ENCODE peak calls at places on chromosomes 7 and 10, in eight cellular contexts. One of them, this sample, is unnamed.

GRCh38 chr10:23310443-23310842 is 34.2 kb downstream of the C10orf67 start:
- DNase-seq in esophagus squamous epithelium: no peak
- DNase-seq in lower leg skin: no peak
- DNase-seq in IMR-90: no peak
- DNase-seq in GM12891: no peak
- DNase-seq in HepG2: no peak
- DNase-seq in ovary: no peak
- DNase-seq in right lobe of liver: no peak
- DNase-seq in this sample: no peak

GRCh38 chr7:135964254-135964653 is 12.9 kb downstream of the MTPN start:
- DNase-seq in lower leg skin: no peak
- DNase-seq in esophagus squamous epithelium: no peak
- DNase-seq in ovary: no peak
- DNase-seq in HepG2: no peak
- DNase-seq in IMR-90: peak
- DNase-seq in right lobe of liver: no peak
- DNase-seq in GM12891: no peak
- DNase-seq in this sample: no peak

GRCh38 chr10:19819419-19820033 is 3.3 kb downstream of the PLXDC2 start:
- DNase-seq in esophagus squamous epithelium: no peak
- DNase-seq in right lobe of liver: no peak
- DNase-seq in IMR-90: peak
- DNase-seq in lower leg skin: peak
- DNase-seq in GM12891: no peak
- DNase-seq in HepG2: peak
- DNase-seq in ovary: no peak
- DNase-seq in this sample: no peak

GRCh38 chr10:47311193-47311899 is 10.9 kb upstream of the GDF2 start:
- DNase-seq in lower leg skin: no peak
- DNase-seq in GM12891: no peak
- DNase-seq in HepG2: no peak
- DNase-seq in ovary: no peak
- DNase-seq in esophagus squamous epithelium: no peak
- DNase-seq in IMR-90: no peak
- DNase-seq in right lobe of liver: no peak
- DNase-seq in this sample: no peak

GRCh38 chr10:71268247-71268691 is 50.8 kb upstream of the SLC29A3 start:
- DNase-seq in right lobe of liver: no peak
- DNase-seq in HepG2: peak
- DNase-seq in ovary: no peak
- DNase-seq in esophagus squamous epithelium: no peak
- DNase-seq in IMR-90: peak
- DNase-seq in GM12891: no peak
- DNase-seq in lower leg skin: no peak
- DNase-seq in this sample: no peak

GRCh38 chr7:100914879-100915442 is 19.3 kb upstream of the ACHE start:
- DNase-seq in IMR-90: no peak
- DNase-seq in right lobe of liver: no peak
- DNase-seq in HepG2: no peak
- DNase-seq in lower leg skin: no peak
- DNase-seq in ovary: no peak
- DNase-seq in GM12891: no peak
- DNase-seq in esophagus squamous epithelium: no peak
- DNase-seq in this sample: no peak

GRCh38 chr10:107496594-107496993 is 332.1 kb upstream of the SORCS1 start:
- DNase-seq in HepG2: no peak
- DNase-seq in esophagus squamous epithelium: no peak
- DNase-seq in right lobe of liver: no peak
- DNase-seq in GM12891: no peak
- DNase-seq in lower leg skin: no peak
- DNase-seq in IMR-90: no peak
- DNase-seq in ovary: no peak
- DNase-seq in this sample: no peak

GRCh38 chr7:17965600-17965999 is 25.3 kb upstream of the SNX13 start:
- DNase-seq in HepG2: no peak
- DNase-seq in right lobe of liver: no peak
- DNase-seq in ovary: no peak
- DNase-seq in IMR-90: peak
- DNase-seq in GM12891: no peak
- DNase-seq in esophagus squamous epithelium: no peak
- DNase-seq in lower leg skin: no peak
- DNase-seq in this sample: no peak

GRCh38 chr7:103317009-103317408 is 19.8 kb downstream of the PMPCB start:
- DNase-seq in HepG2: no peak
- DNase-seq in esophagus squamous epithelium: no peak
- DNase-seq in lower leg skin: no peak
- DNase-seq in GM12891: no peak
- DNase-seq in right lobe of liver: no peak
- DNase-seq in IMR-90: no peak
- DNase-seq in ovary: no peak
- DNase-seq in this sample: no peak

GRCh38 chr7:75842836-75843446 is 29.3 kb upstream of the CCL24 start:
- DNase-seq in HepG2: peak
- DNase-seq in ovary: peak
- DNase-seq in right lobe of liver: no peak
- DNase-seq in lower leg skin: peak
- DNase-seq in GM12891: peak
- DNase-seq in IMR-90: peak
- DNase-seq in esophagus squamous epithelium: no peak
- DNase-seq in this sample: peak

GRCh38 chr10:12018438-12019342 is 23.9 kb downstream of the UPF2 start:
- DNase-seq in ovary: no peak
- DNase-seq in esophagus squamous epithelium: no peak
- DNase-seq in right lobe of liver: no peak
- DNase-seq in HepG2: no peak
- DNase-seq in lower leg skin: no peak
- DNase-seq in IMR-90: peak
- DNase-seq in GM12891: no peak
- DNase-seq in this sample: no peak

GRCh38 chr7:135562720-135563119 is 5.0 kb downstream of the NUP205 start:
- DNase-seq in ovary: no peak
- DNase-seq in IMR-90: no peak
- DNase-seq in right lobe of liver: no peak
- DNase-seq in esophagus squamous epithelium: no peak
- DNase-seq in lower leg skin: no peak
- DNase-seq in HepG2: no peak
- DNase-seq in GM12891: no peak
- DNase-seq in this sample: no peak

GRCh38 chr10:73873843-73874215 is 526 bp downstream of the CAMK2G start:
- DNase-seq in right lobe of liver: no peak
- DNase-seq in esophagus squamous epithelium: no peak
- DNase-seq in GM12891: no peak
- DNase-seq in HepG2: no peak
- DNase-seq in IMR-90: no peak
- DNase-seq in ovary: no peak
- DNase-seq in lower leg skin: no peak
- DNase-seq in this sample: peak

GRCh38 chr10:119616879-119617580 is 20.3 kb upstream of the TIAL1 start:
- DNase-seq in esophagus squamous epithelium: no peak
- DNase-seq in ovary: no peak
- DNase-seq in GM12891: no peak
- DNase-seq in HepG2: peak
- DNase-seq in lower leg skin: no peak
- DNase-seq in IMR-90: no peak
- DNase-seq in right lobe of liver: no peak
- DNase-seq in this sample: no peak

GRCh38 chr7:29883462-29884398 is 77.4 kb downstream of the WIPF3 start:
- DNase-seq in lower leg skin: no peak
- DNase-seq in right lobe of liver: no peak
- DNase-seq in ovary: no peak
- DNase-seq in GM12891: no peak
- DNase-seq in esophagus squamous epithelium: no peak
- DNase-seq in HepG2: no peak
- DNase-seq in IMR-90: no peak
- DNase-seq in this sample: no peak

GRCh38 chr7:54757711-54758110 is 1.3 kb downstream of the SEC61G start:
- DNase-seq in lower leg skin: no peak
- DNase-seq in GM12891: no peak
- DNase-seq in HepG2: no peak
- DNase-seq in right lobe of liver: no peak
- DNase-seq in esophagus squamous epithelium: no peak
- DNase-seq in ovary: no peak
- DNase-seq in IMR-90: no peak
- DNase-seq in this sample: no peak

GRCh38 chr10:93445097-93445960 is 36.8 kb downstream of the MYOF start:
- DNase-seq in lower leg skin: peak
- DNase-seq in HepG2: peak
- DNase-seq in esophagus squamous epithelium: peak
- DNase-seq in GM12891: no peak
- DNase-seq in right lobe of liver: peak
- DNase-seq in IMR-90: peak
- DNase-seq in ovary: peak
- DNase-seq in this sample: no peak

GRCh38 chr7:5303885-5304505 is 21.3 kb downstream of the SLC29A4 start:
- DNase-seq in esophagus squamous epithelium: no peak
- DNase-seq in lower leg skin: no peak
- DNase-seq in ovary: no peak
- DNase-seq in IMR-90: no peak
- DNase-seq in GM12891: no peak
- DNase-seq in right lobe of liver: no peak
- DNase-seq in HepG2: no peak
- DNase-seq in this sample: no peak

GRCh38 chr10:70673929-70674559 is 1.7 kb downstream of the ADAMTS14 start:
- DNase-seq in HepG2: no peak
- DNase-seq in IMR-90: no peak
- DNase-seq in right lobe of liver: no peak
- DNase-seq in ovary: no peak
- DNase-seq in GM12891: no peak
- DNase-seq in lower leg skin: no peak
- DNase-seq in esophagus squamous epithelium: no peak
- DNase-seq in this sample: no peak

GRCh38 chr10:22320591-22321155 is at the start of gene BMI1:
- DNase-seq in IMR-90: peak
- DNase-seq in esophagus squamous epithelium: no peak
- DNase-seq in ovary: peak
- DNase-seq in lower leg skin: peak
- DNase-seq in GM12891: no peak
- DNase-seq in HepG2: peak
- DNase-seq in right lobe of liver: peak
- DNase-seq in this sample: no peak

GRCh38 chr10:129845081-129845823 is 118.8 kb downstream of the EBF3 start:
- DNase-seq in HepG2: no peak
- DNase-seq in ovary: no peak
- DNase-seq in esophagus squamous epithelium: no peak
- DNase-seq in right lobe of liver: no peak
- DNase-seq in lower leg skin: no peak
- DNase-seq in IMR-90: no peak
- DNase-seq in GM12891: no peak
- DNase-seq in this sample: no peak

GRCh38 chr10:51999089-51999488 is 299.7 kb upstream of the CSTF2T start:
- DNase-seq in ovary: no peak
- DNase-seq in lower leg skin: no peak
- DNase-seq in GM12891: no peak
- DNase-seq in right lobe of liver: no peak
- DNase-seq in HepG2: no peak
- DNase-seq in esophagus squamous epithelium: no peak
- DNase-seq in IMR-90: no peak
- DNase-seq in this sample: no peak

DNA sequence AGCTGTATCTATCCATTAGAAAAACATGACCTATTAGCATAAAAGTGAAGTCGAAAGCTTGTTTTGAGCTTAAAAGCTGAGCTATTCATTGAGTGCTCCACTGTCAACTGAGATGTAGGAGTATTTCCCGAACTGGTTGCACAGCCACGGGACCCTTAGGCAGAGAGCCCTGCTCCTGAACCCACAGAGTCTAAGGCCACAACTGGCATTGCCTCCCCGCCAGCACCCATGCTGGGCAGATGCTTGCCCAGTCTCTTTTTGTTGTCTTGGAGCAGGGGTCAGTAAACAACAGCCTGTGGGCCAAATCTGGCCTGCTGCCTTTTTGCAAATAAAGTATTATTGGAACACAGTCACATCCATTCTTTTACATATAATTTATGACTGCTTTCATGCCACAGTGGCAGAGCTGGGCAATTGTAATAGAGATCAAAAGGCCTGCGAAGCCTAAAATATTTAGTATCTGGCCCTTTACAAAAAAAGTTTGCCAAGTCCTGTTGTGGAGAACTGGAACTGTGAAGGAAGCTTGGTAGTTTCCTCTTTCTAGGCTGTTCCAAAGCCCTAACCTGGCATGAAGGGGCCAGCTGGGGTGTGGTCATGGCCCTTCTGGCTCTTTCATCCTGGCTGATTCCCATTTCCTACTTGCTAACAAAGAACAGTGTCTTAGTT is 58.4 kb upstream of the WAPL start:
- DNase-seq in lower leg skin: no peak
- DNase-seq in GM12891: no peak
- DNase-seq in right lobe of liver: no peak
- DNase-seq in esophagus squamous epithelium: no peak
- DNase-seq in HepG2: no peak
- DNase-seq in IMR-90: no peak
- DNase-seq in ovary: no peak
- DNase-seq in this sample: no peak
- TF ChIP-seq POLR2A in lower leg skin: no peak
- TF ChIP-seq POLR2A in GM12891: no peak
- TF ChIP-seq POLR2A in right lobe of liver: no peak
- TF ChIP-seq POLR2A in esophagus squamous epithelium: no peak
- TF ChIP-seq POLR2A in HepG2: no peak
- TF ChIP-seq POLR2A in IMR-90: no peak
- TF ChIP-seq POLR2A in ovary: no peak
- TF ChIP-seq POLR2A in this sample: no peak

GRCh38 chr7:32891046-32891799 is at the start of gene KBTBD2:
- DNase-seq in GM12891: peak
- DNase-seq in ovary: peak
- DNase-seq in HepG2: peak
- DNase-seq in right lobe of liver: peak
- DNase-seq in esophagus squamous epithelium: peak
- DNase-seq in IMR-90: peak
- DNase-seq in lower leg skin: peak
- DNase-seq in this sample: peak
- TF ChIP-seq POLR2A in GM12891: peak
- TF ChIP-seq POLR2A in ovary: peak
- TF ChIP-seq POLR2A in HepG2: peak
- TF ChIP-seq POLR2A in right lobe of liver: peak
- TF ChIP-seq POLR2A in esophagus squamous epithelium: no peak
- TF ChIP-seq POLR2A in IMR-90: peak
- TF ChIP-seq POLR2A in lower leg skin: no peak
- TF ChIP-seq POLR2A in this sample: peak

DNA sequence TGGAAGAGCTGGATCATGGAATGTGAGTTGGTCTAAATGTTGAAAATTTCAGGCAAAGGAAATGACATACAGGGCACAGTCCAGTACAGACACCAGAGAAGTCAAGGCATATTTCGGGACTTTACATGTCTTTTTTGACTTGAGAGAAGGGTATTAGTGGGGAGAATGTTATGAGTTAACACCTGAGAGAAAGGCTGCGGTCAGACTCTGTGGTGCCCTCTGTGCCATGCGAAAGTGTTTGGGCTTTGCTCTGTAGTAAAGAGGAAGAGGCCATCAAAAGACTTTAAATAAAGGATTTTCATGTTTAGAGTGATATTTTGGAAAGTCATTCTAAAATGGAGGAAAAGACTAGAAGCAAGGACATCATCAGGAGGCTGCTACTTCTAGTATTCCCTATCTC is 607.4 kb downstream of the CCSER2 start:
- DNase-seq in ovary: no peak
- DNase-seq in lower leg skin: no peak
- DNase-seq in HepG2: no peak
- DNase-seq in GM12891: no peak
- DNase-seq in right lobe of liver: no peak
- DNase-seq in esophagus squamous epithelium: no peak
- DNase-seq in IMR-90: no peak
- DNase-seq in this sample: no peak
- TF ChIP-seq POLR2A in ovary: no peak
- TF ChIP-seq POLR2A in lower leg skin: no peak
- TF ChIP-seq POLR2A in HepG2: no peak
- TF ChIP-seq POLR2A in GM12891: no peak
- TF ChIP-seq POLR2A in right lobe of liver: no peak
- TF ChIP-seq POLR2A in esophagus squamous epithelium: no peak
- TF ChIP-seq POLR2A in IMR-90: no peak
- TF ChIP-seq POLR2A in this sample: no peak

GRCh38 chr7:151080522-151081169 is at the start of gene FASTK:
- DNase-seq in HepG2: peak
- DNase-seq in esophagus squamous epithelium: peak
- DNase-seq in IMR-90: peak
- DNase-seq in GM12891: peak
- DNase-seq in right lobe of liver: peak
- DNase-seq in lower leg skin: peak
- DNase-seq in ovary: peak
- DNase-seq in this sample: peak
- TF ChIP-seq POLR2A in HepG2: peak
- TF ChIP-seq POLR2A in esophagus squamous epithelium: no peak
- TF ChIP-seq POLR2A in IMR-90: peak
- TF ChIP-seq POLR2A in GM12891: peak
- TF ChIP-seq POLR2A in right lobe of liver: peak
- TF ChIP-seq POLR2A in lower leg skin: no peak
- TF ChIP-seq POLR2A in ovary: peak
- TF ChIP-seq POLR2A in this sample: peak

This sample was measured in GM12892.